ENCODE peak calls at places on chromosomes 5 and 9, in eight cellular contexts. One of them, this sample, is unnamed.

GRCh38 chr9:108584860-108585259 is 270.9 kb downstream of the ACTL7B start:
- DNase-seq in adipocyte: no peak
- DNase-seq in astrocyte: no peak
- DNase-seq in neural progenitor cell: no peak
- DNase-seq in endodermal cell: no peak
- DNase-seq in transverse colon: no peak
- DNase-seq in breast epithelium: no peak
- DNase-seq in tibial artery: no peak
- DNase-seq in this sample: no peak

GRCh38 chr5:96952118-96952750 is 16.4 kb downstream of the LNPEP start:
- DNase-seq in adipocyte: no peak
- DNase-seq in astrocyte: no peak
- DNase-seq in neural progenitor cell: no peak
- DNase-seq in endodermal cell: no peak
- DNase-seq in transverse colon: no peak
- DNase-seq in breast epithelium: no peak
- DNase-seq in tibial artery: no peak
- DNase-seq in this sample: no peak

GRCh38 chr5:166602271-166602670 is 1689.2 kb upstream of the WWC1 start:
- DNase-seq in adipocyte: no peak
- DNase-seq in astrocyte: no peak
- DNase-seq in neural progenitor cell: no peak
- DNase-seq in endodermal cell: no peak
- DNase-seq in transverse colon: no peak
- DNase-seq in breast epithelium: no peak
- DNase-seq in tibial artery: no peak
- DNase-seq in this sample: no peak

GRCh38 chr9:78221425-78221824 is 14.4 kb upstream of the CEP78 start:
- DNase-seq in adipocyte: peak; percentile 43
- DNase-seq in astrocyte: no peak
- DNase-seq in neural progenitor cell: no peak
- DNase-seq in endodermal cell: no peak
- DNase-seq in transverse colon: no peak
- DNase-seq in breast epithelium: no peak
- DNase-seq in tibial artery: no peak
- DNase-seq in this sample: no peak

GRCh38 chr5:72191404-72191803 is 84.1 kb downstream of the MAP1B start:
- DNase-seq in adipocyte: no peak
- DNase-seq in astrocyte: no peak
- DNase-seq in neural progenitor cell: no peak
- DNase-seq in endodermal cell: no peak
- DNase-seq in transverse colon: no peak
- DNase-seq in breast epithelium: no peak
- DNase-seq in tibial artery: no peak
- DNase-seq in this sample: no peak

GRCh38 chr9:4097490-4097889 is 202.4 kb downstream of the GLIS3 start:
- DNase-seq in adipocyte: peak; percentile 73
- DNase-seq in astrocyte: peak; percentile 47
- DNase-seq in neural progenitor cell: no peak
- DNase-seq in endodermal cell: no peak
- DNase-seq in transverse colon: no peak
- DNase-seq in breast epithelium: no peak
- DNase-seq in tibial artery: no peak
- DNase-seq in this sample: no peak

GRCh38 chr9:68755752-68756151 is 50.7 kb downstream of the PIP5K1B start:
- DNase-seq in adipocyte: no peak
- DNase-seq in astrocyte: no peak
- DNase-seq in neural progenitor cell: peak; percentile 81
- DNase-seq in endodermal cell: no peak
- DNase-seq in transverse colon: no peak
- DNase-seq in breast epithelium: no peak
- DNase-seq in tibial artery: no peak
- DNase-seq in this sample: no peak

GRCh38 chr9:122931851-122932199 is 513 bp upstream of the ZBTB26 start:
- DNase-seq in adipocyte: no peak
- DNase-seq in astrocyte: no peak
- DNase-seq in neural progenitor cell: no peak
- DNase-seq in endodermal cell: no peak
- DNase-seq in transverse colon: no peak
- DNase-seq in breast epithelium: no peak
- DNase-seq in tibial artery: no peak
- DNase-seq in this sample: no peak

GRCh38 chr5:38593959-38594358 is 37.5 kb upstream of the LIFR start:
- DNase-seq in adipocyte: no peak
- DNase-seq in astrocyte: no peak
- DNase-seq in neural progenitor cell: no peak
- DNase-seq in endodermal cell: no peak
- DNase-seq in transverse colon: no peak
- DNase-seq in breast epithelium: no peak
- DNase-seq in tibial artery: no peak
- DNase-seq in this sample: no peak
- H3K4me1 ChIP-seq in adipocyte: peaks cover 10% of the 10 kb centered on the region
- H3K4me1 ChIP-seq in astrocyte: peaks cover 12% of the 10 kb centered on the region
- H3K4me1 ChIP-seq in neural progenitor cell: no peaks in the 10 kb centered on the region
- H3K4me1 ChIP-seq in endodermal cell: peaks cover 22% of the 10 kb centered on the region
- H3K4me1 ChIP-seq in transverse colon: no peaks in the 10 kb centered on the region
- H3K4me1 ChIP-seq in breast epithelium: no peaks in the 10 kb centered on the region
- H3K4me1 ChIP-seq in tibial artery: peaks cover 7% of the 10 kb centered on the region
- H3K4me1 ChIP-seq in this sample: no peaks in the 10 kb centered on the region

GRCh38 chr5:173901705-173902104 is 13.6 kb downstream of the CPEB4 start:
- DNase-seq in adipocyte: no peak
- DNase-seq in astrocyte: no peak
- DNase-seq in neural progenitor cell: no peak
- DNase-seq in endodermal cell: no peak
- DNase-seq in transverse colon: no peak
- DNase-seq in breast epithelium: no peak
- DNase-seq in tibial artery: no peak
- DNase-seq in this sample: no peak

GRCh38 chr5:173907284-173907683 is 19.1 kb downstream of the CPEB4 start:
- DNase-seq in adipocyte: no peak
- DNase-seq in astrocyte: no peak
- DNase-seq in neural progenitor cell: no peak
- DNase-seq in endodermal cell: no peak
- DNase-seq in transverse colon: no peak
- DNase-seq in breast epithelium: no peak
- DNase-seq in tibial artery: no peak
- DNase-seq in this sample: no peak

GRCh38 chr5:173902334-173902733 is 14.2 kb downstream of the CPEB4 start:
- DNase-seq in adipocyte: no peak
- DNase-seq in astrocyte: no peak
- DNase-seq in neural progenitor cell: no peak
- DNase-seq in endodermal cell: no peak
- DNase-seq in transverse colon: no peak
- DNase-seq in breast epithelium: no peak
- DNase-seq in tibial artery: no peak
- DNase-seq in this sample: no peak

GRCh38 chr5:173902743-173903142 is 14.6 kb downstream of the CPEB4 start:
- DNase-seq in adipocyte: no peak
- DNase-seq in astrocyte: no peak
- DNase-seq in neural progenitor cell: no peak
- DNase-seq in endodermal cell: no peak
- DNase-seq in transverse colon: no peak
- DNase-seq in breast epithelium: no peak
- DNase-seq in tibial artery: no peak
- DNase-seq in this sample: no peak

DNA sequence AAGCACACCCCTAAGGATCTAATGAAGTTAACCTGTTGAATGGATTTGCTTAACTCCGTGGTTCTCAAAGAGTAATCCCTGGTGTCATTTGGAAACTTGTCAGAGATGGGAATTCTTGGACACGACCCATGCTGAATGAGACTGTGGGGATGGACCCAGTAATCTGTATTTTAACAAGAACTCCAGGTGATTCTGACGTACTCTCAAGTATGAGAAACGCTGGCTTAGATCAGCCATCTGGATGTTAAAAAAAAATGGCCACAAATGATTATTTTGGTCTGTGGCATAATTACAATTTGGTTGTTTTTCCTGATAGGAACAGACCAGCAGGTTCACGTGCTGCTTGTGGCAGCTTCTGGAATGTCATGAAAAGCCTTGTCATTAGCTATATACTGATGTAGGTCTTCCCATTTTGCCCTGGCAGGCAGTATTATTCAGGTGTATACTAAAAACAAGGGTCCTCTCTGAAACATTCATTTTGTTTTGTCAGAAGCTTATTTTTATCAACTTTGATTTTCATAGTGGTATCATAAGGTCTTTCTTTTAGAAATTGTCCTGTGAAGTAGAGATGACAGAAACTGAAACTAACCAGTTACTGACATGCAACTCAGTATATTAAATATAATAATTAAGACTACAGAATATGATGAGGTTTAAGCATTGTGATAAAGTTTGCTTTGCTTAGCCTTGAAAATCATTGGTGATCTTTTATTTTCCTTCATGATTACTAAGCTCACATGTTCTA is 15.4 kb downstream of the CPEB4 start:
- DNase-seq in adipocyte: no peak
- DNase-seq in astrocyte: no peak
- DNase-seq in neural progenitor cell: no peak
- DNase-seq in endodermal cell: no peak
- DNase-seq in transverse colon: no peak
- DNase-seq in breast epithelium: no peak
- DNase-seq in tibial artery: no peak
- DNase-seq in this sample: no peak
- H3K9me3 ChIP-seq in adipocyte: no peaks in the 10 kb centered on the region
- H3K9me3 ChIP-seq in astrocyte: no peaks in the 10 kb centered on the region
- H3K9me3 ChIP-seq in neural progenitor cell: no peaks in the 10 kb centered on the region
- H3K9me3 ChIP-seq in endodermal cell: no peaks in the 10 kb centered on the region
- H3K9me3 ChIP-seq in transverse colon: no peaks in the 10 kb centered on the region
- H3K9me3 ChIP-seq in breast epithelium: no peaks in the 10 kb centered on the region
- H3K9me3 ChIP-seq in tibial artery: no peaks in the 10 kb centered on the region
- H3K9me3 ChIP-seq in this sample: no peaks in the 10 kb centered on the region

GRCh38 chr5:107499237-107499636 is 171.5 kb downstream of the EFNA5 start:
- DNase-seq in adipocyte: no peak
- DNase-seq in astrocyte: no peak
- DNase-seq in neural progenitor cell: peak; percentile 46
- DNase-seq in endodermal cell: no peak
- DNase-seq in transverse colon: no peak
- DNase-seq in breast epithelium: no peak
- DNase-seq in tibial artery: no peak
- DNase-seq in this sample: no peak

GRCh38 chr5:107504424-107504823 is 166.3 kb downstream of the EFNA5 start:
- DNase-seq in adipocyte: no peak
- DNase-seq in astrocyte: no peak
- DNase-seq in neural progenitor cell: no peak
- DNase-seq in endodermal cell: no peak
- DNase-seq in transverse colon: no peak
- DNase-seq in breast epithelium: no peak
- DNase-seq in tibial artery: no peak
- DNase-seq in this sample: no peak

GRCh38 chr5:107502711-107503110 is 168.0 kb downstream of the EFNA5 start:
- DNase-seq in adipocyte: no peak
- DNase-seq in astrocyte: no peak
- DNase-seq in neural progenitor cell: no peak
- DNase-seq in endodermal cell: no peak
- DNase-seq in transverse colon: no peak
- DNase-seq in breast epithelium: no peak
- DNase-seq in tibial artery: no peak
- DNase-seq in this sample: no peak

GRCh38 chr5:107500840-107501239 is 169.9 kb downstream of the EFNA5 start:
- DNase-seq in adipocyte: no peak
- DNase-seq in astrocyte: no peak
- DNase-seq in neural progenitor cell: no peak
- DNase-seq in endodermal cell: no peak
- DNase-seq in transverse colon: no peak
- DNase-seq in breast epithelium: no peak
- DNase-seq in tibial artery: no peak
- DNase-seq in this sample: no peak

DNA sequence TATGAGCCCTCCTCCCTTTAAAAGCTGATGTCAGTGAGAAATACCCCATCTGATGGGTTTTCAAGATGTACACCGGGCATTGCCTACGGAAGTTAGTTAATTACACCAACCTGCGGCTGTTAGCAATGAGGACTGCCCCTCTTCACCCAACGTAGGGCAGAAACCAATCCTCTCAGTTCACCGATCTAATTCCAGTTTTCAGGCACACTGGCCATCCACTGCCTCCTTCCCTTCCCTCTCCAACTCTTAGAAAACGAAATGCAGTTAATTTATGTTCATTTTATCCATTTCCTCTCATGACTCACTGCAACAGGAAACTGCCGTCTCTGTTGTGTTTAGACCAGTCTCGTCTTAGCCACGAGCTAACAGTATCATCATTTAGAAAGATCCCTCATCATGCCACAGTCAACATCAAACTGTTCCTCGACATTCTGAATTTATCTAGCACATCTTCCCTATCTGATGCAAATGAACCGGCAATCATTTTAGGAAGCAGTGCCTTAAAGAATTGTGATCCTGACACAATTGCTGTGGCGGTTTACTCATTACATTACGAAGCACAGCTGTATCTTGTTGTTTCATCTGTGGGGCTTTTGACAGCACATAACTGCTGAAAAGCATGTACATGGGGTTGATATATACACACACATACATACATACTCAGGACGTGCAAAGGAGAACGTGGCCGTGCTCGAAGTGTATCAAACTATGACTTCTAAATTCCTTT is 168.6 kb downstream of the EFNA5 start:
- DNase-seq in adipocyte: no peak
- DNase-seq in astrocyte: no peak
- DNase-seq in neural progenitor cell: no peak
- DNase-seq in endodermal cell: no peak
- DNase-seq in transverse colon: no peak
- DNase-seq in breast epithelium: no peak
- DNase-seq in tibial artery: no peak
- DNase-seq in this sample: peak; percentile 14
- H3K4me3 ChIP-seq in adipocyte: no peak overlapping the region
- H3K4me3 ChIP-seq in astrocyte: no peak overlapping the region
- H3K4me3 ChIP-seq in neural progenitor cell: no peak overlapping the region
- H3K4me3 ChIP-seq in endodermal cell: no peak overlapping the region
- H3K4me3 ChIP-seq in transverse colon: no peak overlapping the region
- H3K4me3 ChIP-seq in breast epithelium: no peak overlapping the region
- H3K4me3 ChIP-seq in tibial artery: no peak overlapping the region
- H3K4me3 ChIP-seq in this sample: peak overlapping the region; percentile 67

GRCh38 chr9:128881627-128881883 is 195 bp downstream of the KYAT1 start:
- DNase-seq in adipocyte: no peak
- DNase-seq in astrocyte: no peak
- DNase-seq in neural progenitor cell: no peak
- DNase-seq in endodermal cell: no peak
- DNase-seq in transverse colon: no peak
- DNase-seq in breast epithelium: no peak
- DNase-seq in tibial artery: no peak
- DNase-seq in this sample: no peak

GRCh38 chr9:128882677-128883590 is 1.0 kb downstream of the LRRC8A start:
- DNase-seq in adipocyte: peak; percentile 37
- DNase-seq in astrocyte: no peak
- DNase-seq in neural progenitor cell: peak; percentile 16
- DNase-seq in endodermal cell: peak; percentile 74
- DNase-seq in transverse colon: no peak
- DNase-seq in breast epithelium: no peak
- DNase-seq in tibial artery: no peak
- DNase-seq in this sample: no peak

GRCh38 chr9:128881884-128882676 is at the start of the genes KYAT1 and LRRC8A:
- DNase-seq in adipocyte: peak; percentile 99
- DNase-seq in astrocyte: peak; percentile 85
- DNase-seq in neural progenitor cell: peak; percentile 99
- DNase-seq in endodermal cell: peak; percentile 99
- DNase-seq in transverse colon: peak; percentile 98
- DNase-seq in breast epithelium: peak; percentile 98
- DNase-seq in tibial artery: peak; percentile 99
- DNase-seq in this sample: peak; percentile 97

DNA sequence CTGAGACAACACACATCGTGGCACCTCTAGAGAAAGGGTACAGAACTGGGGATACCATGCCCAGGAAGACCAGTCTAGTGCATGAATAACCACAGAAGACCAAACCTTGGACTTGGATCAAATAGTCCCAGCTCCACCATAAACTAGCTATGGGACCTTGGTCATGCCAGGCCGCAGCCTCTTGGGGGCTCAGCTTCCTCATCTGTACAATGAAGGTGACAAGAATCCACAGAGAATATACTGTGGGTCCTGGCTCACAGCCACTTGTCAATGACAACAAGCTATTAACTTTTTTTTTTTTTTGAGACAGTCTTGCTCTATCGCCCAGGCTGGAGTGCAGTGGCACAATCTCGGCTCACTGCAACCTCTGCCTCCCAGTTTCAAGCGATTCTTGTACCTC is 3.9 kb downstream of the KYAT1 start:
- DNase-seq in adipocyte: no peak
- DNase-seq in astrocyte: no peak
- DNase-seq in neural progenitor cell: no peak
- DNase-seq in endodermal cell: no peak
- DNase-seq in transverse colon: no peak
- DNase-seq in breast epithelium: no peak
- DNase-seq in tibial artery: no peak
- DNase-seq in this sample: no peak
- H3K4me1 ChIP-seq in adipocyte: peaks cover 7% of the 10 kb centered on the region
- H3K4me1 ChIP-seq in astrocyte: peaks cover 2% of the 10 kb centered on the region
- H3K4me1 ChIP-seq in neural progenitor cell: no peaks in the 10 kb centered on the region
- H3K4me1 ChIP-seq in endodermal cell: peaks cover 4% of the 10 kb centered on the region
- H3K4me1 ChIP-seq in transverse colon: no peaks in the 10 kb centered on the region
- H3K4me1 ChIP-seq in breast epithelium: no peaks in the 10 kb centered on the region
- H3K4me1 ChIP-seq in tibial artery: peaks cover 70% of the 10 kb centered on the region
- H3K4me1 ChIP-seq in this sample: peaks cover 16% of the 10 kb centered on the region